ENCODE peak calls at places on chromosomes 2 and 18, in nine cellular contexts. P is activated CD4-positive, alpha-beta T cell treated with anti-CD3 and anti-CD28 coated beads, Interleukin-2, amount 10 ng/mL, durations not matched to agents 24 days and 14 days; K is activated CD4-positive, CD25-positive, alpha-beta regulatory T cell treated with anti-CD3 and anti-CD28 coated beads, Interleukin-2, amount 50 U/mL, for 72 hours; M is HS-27A; J is ovary; X is astrocyte of the spinal cord; B is adipocyte; O is activated T-cell treated with anti-CD3 and anti-CD28 coated beads for 24 hours; U is adrenal gland. F is an unnamed sample.
A peak's percentile ranks its signal among the peaks of the same experiment; 100 is the strongest.

GRCh38 chr2:65655000-65655399 is 222.6 kb upstream of the SPRED2 start:
- DNase-seq in P (no peak), K (no peak), M (no peak), J (no peak), X (no peak), B (no peak), O (no peak), U (no peak), F (no peak)

GRCh38 chr2:139946690-139947089 is 1166.5 kb upstream of the NXPH2 start:
- DNase-seq in P (no peak), K (no peak), M (no peak), J (no peak), X (no peak), B (no peak), O (no peak), U (no peak), F (no peak)

GRCh38 chr2:120831106-120831505 is 95.4 kb downstream of the GLI2 start:
- DNase-seq in P (no peak), K (no peak), M (no peak), J (no peak), X (no peak), B (no peak), O (no peak), U (peak; percentile 32), F (no peak)

GRCh38 chr2:219434718-219435525 is at the start of gene SPEG:
- DNase-seq in P (no peak), K (no peak), M (no peak), J (no peak), X (no peak), B (no peak), O (no peak), U (no peak), F (no peak)

GRCh38 chr2:176445831-176446433 is 176.7 kb downstream of the MTX2 start:
- DNase-seq in P (no peak), K (no peak), M (no peak), J (no peak), X (peak; percentile 78), B (peak; percentile 22), O (no peak), U (no peak), F (no peak)

GRCh38 chr18:49647496-49648168 is 85.8 kb downstream of the LIPG start:
- DNase-seq in P (no peak), K (no peak), M (peak; percentile 22), J (no peak), X (peak; percentile 48), B (no peak), O (no peak), U (no peak), F (no peak)

GRCh38 chr2:234863043-234863934 is 88.5 kb upstream of the SH3BP4 start:
- DNase-seq in P (no peak), K (no peak), M (no peak), J (peak; percentile 61), X (peak; percentile 56), B (peak; percentile 37), O (no peak), U (peak; percentile 93), F (peak; percentile 63)

GRCh38 chr18:12307871-12308385 is at the start of gene TUBB6:
- DNase-seq in P (peak; percentile 85), K (no peak), M (peak; percentile 59), J (peak; percentile 75), X (peak; percentile 78), B (peak; percentile 91), O (peak; percentile 18), U (peak; percentile 57), F (peak; percentile 60)